ENCODE peak calls at places on chromosomes 13 and 19, in ten cellular contexts. One of them, this sample, is unnamed.

GRCh38 chr19:55353803-55354697 is 469 bp downstream of the COX6B2 start:
- DNase-seq in uterus: peak; percentile 65
- DNase-seq in substantia nigra: no peak
- DNase-seq in retina: peak; percentile 76
- DNase-seq in heart right ventricle: no peak
- DNase-seq in activated T-cell treated with anti-CD3 and anti-CD28 coated beads, Interleukin-2, amount 50 U/mL, for 1 hour: peak; percentile 65
- DNase-seq in PC-3: peak; percentile 65
- DNase-seq in Karpas-422: peak; percentile 65
- DNase-seq in HEK293T: peak; percentile 94
- DNase-seq in activated gamma-delta T cell treated with anti-CD3 and anti-CD28 coated beads, Interleukin-2, amount 50 U/mL, for 16 hours: peak; percentile 31
- DNase-seq in this sample: peak; percentile 93

GRCh38 chr19:46428278-46429141 is at the start of gene PNMA8C:
- DNase-seq in activated T-cell treated with anti-CD3 and anti-CD28 coated beads, Interleukin-2, amount 50 U/mL, for 1 hour: peak; percentile 56
- DNase-seq in HEK293T: no peak
- DNase-seq in Karpas-422: no peak
- DNase-seq in uterus: peak; percentile 66
- DNase-seq in activated gamma-delta T cell treated with anti-CD3 and anti-CD28 coated beads, Interleukin-2, amount 50 U/mL, for 16 hours: peak; percentile 31
- DNase-seq in substantia nigra: peak; percentile 84
- DNase-seq in heart right ventricle: peak; percentile 61
- DNase-seq in PC-3: no peak
- DNase-seq in retina: peak; percentile 93
- DNase-seq in this sample: no peak

GRCh38 chr19:54738715-54739114 is 402 bp downstream of the KIR2DL3 start:
- DNase-seq in Karpas-422: peak; percentile 31
- DNase-seq in retina: no peak
- DNase-seq in uterus: no peak
- DNase-seq in PC-3: no peak
- DNase-seq in substantia nigra: no peak
- DNase-seq in activated T-cell treated with anti-CD3 and anti-CD28 coated beads, Interleukin-2, amount 50 U/mL, for 1 hour: no peak
- DNase-seq in heart right ventricle: no peak
- DNase-seq in activated gamma-delta T cell treated with anti-CD3 and anti-CD28 coated beads, Interleukin-2, amount 50 U/mL, for 16 hours: no peak
- DNase-seq in HEK293T: no peak
- DNase-seq in this sample: no peak

GRCh38 chr19:33268162-33268991 is 34.0 kb downstream of the CEBPA start:
- DNase-seq in activated T-cell treated with anti-CD3 and anti-CD28 coated beads, Interleukin-2, amount 50 U/mL, for 1 hour: no peak
- DNase-seq in activated gamma-delta T cell treated with anti-CD3 and anti-CD28 coated beads, Interleukin-2, amount 50 U/mL, for 16 hours: no peak
- DNase-seq in PC-3: no peak
- DNase-seq in retina: no peak
- DNase-seq in heart right ventricle: no peak
- DNase-seq in substantia nigra: no peak
- DNase-seq in Karpas-422: no peak
- DNase-seq in HEK293T: no peak
- DNase-seq in uterus: no peak
- DNase-seq in this sample: no peak

GRCh38 chr13:113162783-113163685 is 4.6 kb downstream of the PROZ start:
- DNase-seq in HEK293T: no peak
- DNase-seq in Karpas-422: peak; percentile 56
- DNase-seq in activated T-cell treated with anti-CD3 and anti-CD28 coated beads, Interleukin-2, amount 50 U/mL, for 1 hour: no peak
- DNase-seq in activated gamma-delta T cell treated with anti-CD3 and anti-CD28 coated beads, Interleukin-2, amount 50 U/mL, for 16 hours: no peak
- DNase-seq in retina: peak; percentile 31
- DNase-seq in substantia nigra: no peak
- DNase-seq in heart right ventricle: no peak
- DNase-seq in PC-3: no peak
- DNase-seq in uterus: no peak
- DNase-seq in this sample: no peak

GRCh38 chr13:84481958-84482357 is 599.7 kb upstream of the SLITRK1 start:
- DNase-seq in activated gamma-delta T cell treated with anti-CD3 and anti-CD28 coated beads, Interleukin-2, amount 50 U/mL, for 16 hours: no peak
- DNase-seq in substantia nigra: no peak
- DNase-seq in activated T-cell treated with anti-CD3 and anti-CD28 coated beads, Interleukin-2, amount 50 U/mL, for 1 hour: no peak
- DNase-seq in HEK293T: no peak
- DNase-seq in retina: no peak
- DNase-seq in Karpas-422: no peak
- DNase-seq in heart right ventricle: no peak
- DNase-seq in PC-3: no peak
- DNase-seq in uterus: no peak
- DNase-seq in this sample: no peak

GRCh38 chr19:46906221-46906620 is 45.4 kb downstream of the ARHGAP35 start:
- DNase-seq in activated T-cell treated with anti-CD3 and anti-CD28 coated beads, Interleukin-2, amount 50 U/mL, for 1 hour: no peak
- DNase-seq in heart right ventricle: no peak
- DNase-seq in substantia nigra: no peak
- DNase-seq in retina: no peak
- DNase-seq in uterus: no peak
- DNase-seq in PC-3: no peak
- DNase-seq in Karpas-422: no peak
- DNase-seq in activated gamma-delta T cell treated with anti-CD3 and anti-CD28 coated beads, Interleukin-2, amount 50 U/mL, for 16 hours: no peak
- DNase-seq in HEK293T: no peak
- DNase-seq in this sample: no peak

GRCh38 chr19:42563352-42564210 is 31.1 kb downstream of the CEACAM8 start:
- DNase-seq in substantia nigra: peak; percentile 29
- DNase-seq in retina: peak; percentile 32
- DNase-seq in activated gamma-delta T cell treated with anti-CD3 and anti-CD28 coated beads, Interleukin-2, amount 50 U/mL, for 16 hours: no peak
- DNase-seq in Karpas-422: peak; percentile 76
- DNase-seq in activated T-cell treated with anti-CD3 and anti-CD28 coated beads, Interleukin-2, amount 50 U/mL, for 1 hour: no peak
- DNase-seq in HEK293T: peak; percentile 62
- DNase-seq in uterus: no peak
- DNase-seq in PC-3: peak; percentile 54
- DNase-seq in heart right ventricle: peak; percentile 32
- DNase-seq in this sample: peak; percentile 68

GRCh38 chr19:45144431-45145269 is 16.1 kb downstream of the NKPD1 start:
- DNase-seq in activated gamma-delta T cell treated with anti-CD3 and anti-CD28 coated beads, Interleukin-2, amount 50 U/mL, for 16 hours: no peak
- DNase-seq in Karpas-422: no peak
- DNase-seq in heart right ventricle: no peak
- DNase-seq in retina: no peak
- DNase-seq in substantia nigra: no peak
- DNase-seq in PC-3: no peak
- DNase-seq in activated T-cell treated with anti-CD3 and anti-CD28 coated beads, Interleukin-2, amount 50 U/mL, for 1 hour: no peak
- DNase-seq in HEK293T: no peak
- DNase-seq in uterus: no peak
- DNase-seq in this sample: no peak

GRCh38 chr13:40776681-40777165 is 5.7 kb upstream of the MRPS31 start:
- DNase-seq in heart right ventricle: no peak
- DNase-seq in substantia nigra: no peak
- DNase-seq in uterus: no peak
- DNase-seq in Karpas-422: peak; percentile 88
- DNase-seq in retina: no peak
- DNase-seq in activated T-cell treated with anti-CD3 and anti-CD28 coated beads, Interleukin-2, amount 50 U/mL, for 1 hour: peak; percentile 67
- DNase-seq in activated gamma-delta T cell treated with anti-CD3 and anti-CD28 coated beads, Interleukin-2, amount 50 U/mL, for 16 hours: peak; percentile 53
- DNase-seq in PC-3: peak; percentile 54
- DNase-seq in HEK293T: no peak
- DNase-seq in this sample: no peak

GRCh38 chr13:84037937-84038464 is 155.7 kb upstream of the SLITRK1 start:
- DNase-seq in retina: peak; percentile 50
- DNase-seq in heart right ventricle: no peak
- DNase-seq in activated gamma-delta T cell treated with anti-CD3 and anti-CD28 coated beads, Interleukin-2, amount 50 U/mL, for 16 hours: no peak
- DNase-seq in uterus: no peak
- DNase-seq in substantia nigra: no peak
- DNase-seq in activated T-cell treated with anti-CD3 and anti-CD28 coated beads, Interleukin-2, amount 50 U/mL, for 1 hour: no peak
- DNase-seq in HEK293T: no peak
- DNase-seq in PC-3: no peak
- DNase-seq in Karpas-422: no peak
- DNase-seq in this sample: no peak

GRCh38 chr13:41696163-41697003 is 239.0 kb downstream of the RGCC start:
- DNase-seq in Karpas-422: no peak
- DNase-seq in uterus: no peak
- DNase-seq in PC-3: peak; percentile 80
- DNase-seq in activated gamma-delta T cell treated with anti-CD3 and anti-CD28 coated beads, Interleukin-2, amount 50 U/mL, for 16 hours: no peak
- DNase-seq in substantia nigra: no peak
- DNase-seq in activated T-cell treated with anti-CD3 and anti-CD28 coated beads, Interleukin-2, amount 50 U/mL, for 1 hour: no peak
- DNase-seq in retina: no peak
- DNase-seq in heart right ventricle: no peak
- DNase-seq in HEK293T: peak; percentile 39
- DNase-seq in this sample: no peak

GRCh38 chr13:111043575-111043982 is 71.5 kb upstream of the ARHGEF7 start:
- DNase-seq in activated T-cell treated with anti-CD3 and anti-CD28 coated beads, Interleukin-2, amount 50 U/mL, for 1 hour: no peak
- DNase-seq in substantia nigra: no peak
- DNase-seq in retina: no peak
- DNase-seq in heart right ventricle: peak; percentile 73
- DNase-seq in HEK293T: no peak
- DNase-seq in Karpas-422: no peak
- DNase-seq in uterus: no peak
- DNase-seq in PC-3: peak; percentile 55
- DNase-seq in activated gamma-delta T cell treated with anti-CD3 and anti-CD28 coated beads, Interleukin-2, amount 50 U/mL, for 16 hours: no peak
- DNase-seq in this sample: no peak

GRCh38 chr19:10283786-10284540 is 2.8 kb upstream of the ICAM4 start:
- DNase-seq in PC-3: no peak
- DNase-seq in activated T-cell treated with anti-CD3 and anti-CD28 coated beads, Interleukin-2, amount 50 U/mL, for 1 hour: no peak
- DNase-seq in Karpas-422: no peak
- DNase-seq in retina: no peak
- DNase-seq in HEK293T: no peak
- DNase-seq in heart right ventricle: no peak
- DNase-seq in activated gamma-delta T cell treated with anti-CD3 and anti-CD28 coated beads, Interleukin-2, amount 50 U/mL, for 16 hours: no peak
- DNase-seq in uterus: no peak
- DNase-seq in substantia nigra: no peak
- DNase-seq in this sample: no peak

GRCh38 chr13:101035119-101035620 is 360.6 kb upstream of the TMTC4 start:
- DNase-seq in activated T-cell treated with anti-CD3 and anti-CD28 coated beads, Interleukin-2, amount 50 U/mL, for 1 hour: no peak
- DNase-seq in uterus: no peak
- DNase-seq in Karpas-422: no peak
- DNase-seq in activated gamma-delta T cell treated with anti-CD3 and anti-CD28 coated beads, Interleukin-2, amount 50 U/mL, for 16 hours: no peak
- DNase-seq in HEK293T: no peak
- DNase-seq in substantia nigra: no peak
- DNase-seq in heart right ventricle: no peak
- DNase-seq in retina: no peak
- DNase-seq in PC-3: no peak
- DNase-seq in this sample: no peak

GRCh38 chr19:17155251-17155650 is 59.9 kb upstream of the USE1 start:
- DNase-seq in Karpas-422: no peak
- DNase-seq in heart right ventricle: no peak
- DNase-seq in PC-3: no peak
- DNase-seq in HEK293T: no peak
- DNase-seq in activated gamma-delta T cell treated with anti-CD3 and anti-CD28 coated beads, Interleukin-2, amount 50 U/mL, for 16 hours: no peak
- DNase-seq in retina: no peak
- DNase-seq in activated T-cell treated with anti-CD3 and anti-CD28 coated beads, Interleukin-2, amount 50 U/mL, for 1 hour: no peak
- DNase-seq in substantia nigra: no peak
- DNase-seq in uterus: no peak
- DNase-seq in this sample: no peak

GRCh38 chr19:45045671-45046353 is 7.0 kb downstream of the CLASRP start:
- DNase-seq in HEK293T: no peak
- DNase-seq in uterus: no peak
- DNase-seq in Karpas-422: no peak
- DNase-seq in PC-3: no peak
- DNase-seq in activated gamma-delta T cell treated with anti-CD3 and anti-CD28 coated beads, Interleukin-2, amount 50 U/mL, for 16 hours: no peak
- DNase-seq in activated T-cell treated with anti-CD3 and anti-CD28 coated beads, Interleukin-2, amount 50 U/mL, for 1 hour: no peak
- DNase-seq in retina: no peak
- DNase-seq in heart right ventricle: no peak
- DNase-seq in substantia nigra: peak; percentile 89
- DNase-seq in this sample: no peak

GRCh38 chr19:57302727-57303401 is 17.4 kb upstream of the ZNF543 start:
- DNase-seq in activated T-cell treated with anti-CD3 and anti-CD28 coated beads, Interleukin-2, amount 50 U/mL, for 1 hour: no peak
- DNase-seq in substantia nigra: no peak
- DNase-seq in retina: no peak
- DNase-seq in activated gamma-delta T cell treated with anti-CD3 and anti-CD28 coated beads, Interleukin-2, amount 50 U/mL, for 16 hours: no peak
- DNase-seq in uterus: no peak
- DNase-seq in heart right ventricle: no peak
- DNase-seq in HEK293T: no peak
- DNase-seq in PC-3: peak; percentile 10
- DNase-seq in Karpas-422: no peak
- DNase-seq in this sample: no peak

GRCh38 chr19:50496189-50497029 is 14.6 kb downstream of the JOSD2 start:
- DNase-seq in PC-3: no peak
- DNase-seq in Karpas-422: no peak
- DNase-seq in retina: peak; percentile 84
- DNase-seq in activated gamma-delta T cell treated with anti-CD3 and anti-CD28 coated beads, Interleukin-2, amount 50 U/mL, for 16 hours: no peak
- DNase-seq in uterus: peak; percentile 5
- DNase-seq in activated T-cell treated with anti-CD3 and anti-CD28 coated beads, Interleukin-2, amount 50 U/mL, for 1 hour: no peak
- DNase-seq in substantia nigra: peak; percentile 93
- DNase-seq in heart right ventricle: peak; percentile 70
- DNase-seq in HEK293T: no peak
- DNase-seq in this sample: peak; percentile 56

GRCh38 chr19:45150731-45151725 is 9.8 kb downstream of the NKPD1 start:
- DNase-seq in HEK293T: no peak
- DNase-seq in activated gamma-delta T cell treated with anti-CD3 and anti-CD28 coated beads, Interleukin-2, amount 50 U/mL, for 16 hours: no peak
- DNase-seq in heart right ventricle: no peak
- DNase-seq in activated T-cell treated with anti-CD3 and anti-CD28 coated beads, Interleukin-2, amount 50 U/mL, for 1 hour: no peak
- DNase-seq in Karpas-422: no peak
- DNase-seq in substantia nigra: no peak
- DNase-seq in uterus: no peak
- DNase-seq in PC-3: peak; percentile 14
- DNase-seq in retina: no peak
- DNase-seq in this sample: no peak

GRCh38 chr19:32971012-32971595 is 654 bp downstream of the CEP89 start:
- DNase-seq in activated gamma-delta T cell treated with anti-CD3 and anti-CD28 coated beads, Interleukin-2, amount 50 U/mL, for 16 hours: no peak
- DNase-seq in uterus: no peak
- DNase-seq in HEK293T: no peak
- DNase-seq in heart right ventricle: no peak
- DNase-seq in PC-3: no peak
- DNase-seq in retina: no peak
- DNase-seq in Karpas-422: no peak
- DNase-seq in activated T-cell treated with anti-CD3 and anti-CD28 coated beads, Interleukin-2, amount 50 U/mL, for 1 hour: no peak
- DNase-seq in substantia nigra: no peak
- DNase-seq in this sample: no peak

GRCh38 chr13:71290963-71291937 is 575.8 kb downstream of the DACH1 start:
- DNase-seq in retina: no peak
- DNase-seq in substantia nigra: no peak
- DNase-seq in activated T-cell treated with anti-CD3 and anti-CD28 coated beads, Interleukin-2, amount 50 U/mL, for 1 hour: peak; percentile 20
- DNase-seq in Karpas-422: peak; percentile 47
- DNase-seq in HEK293T: no peak
- DNase-seq in activated gamma-delta T cell treated with anti-CD3 and anti-CD28 coated beads, Interleukin-2, amount 50 U/mL, for 16 hours: peak; percentile 26
- DNase-seq in uterus: peak; percentile 20
- DNase-seq in PC-3: peak; percentile 71
- DNase-seq in heart right ventricle: peak; percentile 55
- DNase-seq in this sample: no peak

GRCh38 chr13:94703721-94704314 is 8.5 kb downstream of the SOX21 start:
- DNase-seq in activated gamma-delta T cell treated with anti-CD3 and anti-CD28 coated beads, Interleukin-2, amount 50 U/mL, for 16 hours: no peak
- DNase-seq in HEK293T: no peak
- DNase-seq in Karpas-422: no peak
- DNase-seq in heart right ventricle: no peak
- DNase-seq in uterus: no peak
- DNase-seq in PC-3: no peak
- DNase-seq in retina: peak; percentile 64
- DNase-seq in activated T-cell treated with anti-CD3 and anti-CD28 coated beads, Interleukin-2, amount 50 U/mL, for 1 hour: no peak
- DNase-seq in substantia nigra: no peak
- DNase-seq in this sample: no peak

GRCh38 chr13:112220296-112220875 is 153.4 kb downstream of the SOX1 start:
- DNase-seq in HEK293T: no peak
- DNase-seq in heart right ventricle: no peak
- DNase-seq in retina: no peak
- DNase-seq in activated gamma-delta T cell treated with anti-CD3 and anti-CD28 coated beads, Interleukin-2, amount 50 U/mL, for 16 hours: no peak
- DNase-seq in PC-3: no peak
- DNase-seq in Karpas-422: no peak
- DNase-seq in uterus: no peak
- DNase-seq in substantia nigra: no peak
- DNase-seq in activated T-cell treated with anti-CD3 and anti-CD28 coated beads, Interleukin-2, amount 50 U/mL, for 1 hour: no peak
- DNase-seq in this sample: no peak

GRCh38 chr13:91346848-91347211 is 657 bp upstream of the MIR17HG start:
- DNase-seq in uterus: no peak
- DNase-seq in PC-3: peak; percentile 13
- DNase-seq in substantia nigra: no peak
- DNase-seq in retina: no peak
- DNase-seq in activated T-cell treated with anti-CD3 and anti-CD28 coated beads, Interleukin-2, amount 50 U/mL, for 1 hour: peak; percentile 49
- DNase-seq in Karpas-422: peak; percentile 71
- DNase-seq in HEK293T: peak; percentile 55
- DNase-seq in activated gamma-delta T cell treated with anti-CD3 and anti-CD28 coated beads, Interleukin-2, amount 50 U/mL, for 16 hours: peak; percentile 43
- DNase-seq in heart right ventricle: no peak
- DNase-seq in this sample: peak; percentile 38

GRCh38 chr19:5498817-5499535 is 43.8 kb downstream of the ZNRF4 start:
- DNase-seq in heart right ventricle: no peak
- DNase-seq in activated gamma-delta T cell treated with anti-CD3 and anti-CD28 coated beads, Interleukin-2, amount 50 U/mL, for 16 hours: no peak
- DNase-seq in uterus: no peak
- DNase-seq in PC-3: no peak
- DNase-seq in activated T-cell treated with anti-CD3 and anti-CD28 coated beads, Interleukin-2, amount 50 U/mL, for 1 hour: no peak
- DNase-seq in HEK293T: peak; percentile 26
- DNase-seq in substantia nigra: peak; percentile 26
- DNase-seq in retina: peak; percentile 94
- DNase-seq in Karpas-422: no peak
- DNase-seq in this sample: no peak

GRCh38 chr13:75481176-75482069 is 546 bp downstream of the TBC1D4 start:
- DNase-seq in uterus: peak; percentile 36
- DNase-seq in activated T-cell treated with anti-CD3 and anti-CD28 coated beads, Interleukin-2, amount 50 U/mL, for 1 hour: peak; percentile 35
- DNase-seq in PC-3: peak; percentile 28
- DNase-seq in heart right ventricle: peak; percentile 19
- DNase-seq in Karpas-422: peak; percentile 50
- DNase-seq in retina: peak; percentile 89
- DNase-seq in substantia nigra: peak; percentile 27
- DNase-seq in HEK293T: peak; percentile 72
- DNase-seq in activated gamma-delta T cell treated with anti-CD3 and anti-CD28 coated beads, Interleukin-2, amount 50 U/mL, for 16 hours: peak; percentile 1
- DNase-seq in this sample: peak; percentile 78

GRCh38 chr13:32135655-32136054 is 104.1 kb downstream of the FRY start:
- DNase-seq in heart right ventricle: no peak
- DNase-seq in retina: no peak
- DNase-seq in HEK293T: no peak
- DNase-seq in PC-3: peak; percentile 25
- DNase-seq in Karpas-422: no peak
- DNase-seq in uterus: no peak
- DNase-seq in activated T-cell treated with anti-CD3 and anti-CD28 coated beads, Interleukin-2, amount 50 U/mL, for 1 hour: no peak
- DNase-seq in activated gamma-delta T cell treated with anti-CD3 and anti-CD28 coated beads, Interleukin-2, amount 50 U/mL, for 16 hours: no peak
- DNase-seq in substantia nigra: no peak
- DNase-seq in this sample: no peak